ENCODE peak calls at places on chromosomes 2 and 18, in seven cellular contexts. One of them, this sample, is unnamed.

GRCh38 chr2:45344502-45344901 is 266.6 kb downstream of the SRBD1 start:
- DNase-seq in body of pancreas: no peak
- DNase-seq in NCI-H510A: no peak
- DNase-seq in posterior cingulate gyrus: no peak
- DNase-seq in NCI-H2081: no peak
- DNase-seq in RWPE1: no peak
- DNase-seq in NCI-H1105: no peak
- DNase-seq in this sample: no peak

GRCh38 chr18:43893001-43893637 is 615.8 kb upstream of the SYT4 start:
- DNase-seq in body of pancreas: no peak
- DNase-seq in RWPE1: no peak
- DNase-seq in NCI-H2081: no peak
- DNase-seq in NCI-H510A: no peak
- DNase-seq in NCI-H1105: no peak
- DNase-seq in posterior cingulate gyrus: no peak
- DNase-seq in this sample: no peak

GRCh38 chr2:96403481-96403880 is 67.9 kb downstream of the NCAPH start:
- DNase-seq in NCI-H2081: no peak
- DNase-seq in NCI-H510A: no peak
- DNase-seq in body of pancreas: no peak
- DNase-seq in RWPE1: no peak
- DNase-seq in NCI-H1105: no peak
- DNase-seq in posterior cingulate gyrus: no peak
- DNase-seq in this sample: no peak

GRCh38 chr2:3535794-3536681 is 16.7 kb upstream of the ADI1 start:
- DNase-seq in body of pancreas: peak; percentile 51
- DNase-seq in RWPE1: peak; percentile 67
- DNase-seq in NCI-H510A: no peak
- DNase-seq in NCI-H2081: no peak
- DNase-seq in posterior cingulate gyrus: no peak
- DNase-seq in NCI-H1105: no peak
- DNase-seq in this sample: peak; percentile 33

GRCh38 chr2:85312404-85312803 is 15.4 kb downstream of the TGOLN2 start:
- DNase-seq in body of pancreas: no peak
- DNase-seq in NCI-H2081: no peak
- DNase-seq in NCI-H510A: no peak
- DNase-seq in posterior cingulate gyrus: no peak
- DNase-seq in RWPE1: peak; percentile 71
- DNase-seq in NCI-H1105: no peak
- DNase-seq in this sample: no peak

GRCh38 chr2:224357098-224357901 is 44.6 kb downstream of the FAM124B start:
- DNase-seq in RWPE1: peak; percentile 62
- DNase-seq in posterior cingulate gyrus: no peak
- DNase-seq in NCI-H2081: peak; percentile 43
- DNase-seq in NCI-H1105: peak; percentile 29
- DNase-seq in NCI-H510A: peak; percentile 19
- DNase-seq in body of pancreas: peak; percentile 62
- DNase-seq in this sample: peak; percentile 53

GRCh38 chr18:46502444-46502843 is 154.6 kb downstream of the LOXHD1 start:
- DNase-seq in posterior cingulate gyrus: no peak
- DNase-seq in NCI-H1105: no peak
- DNase-seq in body of pancreas: no peak
- DNase-seq in RWPE1: peak; percentile 8
- DNase-seq in NCI-H2081: no peak
- DNase-seq in NCI-H510A: no peak
- DNase-seq in this sample: no peak

GRCh38 chr2:236485519-236485918 is 84.1 kb upstream of the ACKR3 start:
- DNase-seq in NCI-H510A: no peak
- DNase-seq in RWPE1: no peak
- DNase-seq in posterior cingulate gyrus: no peak
- DNase-seq in NCI-H1105: no peak
- DNase-seq in body of pancreas: no peak
- DNase-seq in NCI-H2081: no peak
- DNase-seq in this sample: no peak

GRCh38 chr2:177597759-177598158 is 205.2 kb downstream of the AGPS start:
- DNase-seq in NCI-H2081: no peak
- DNase-seq in NCI-H510A: no peak
- DNase-seq in NCI-H1105: no peak
- DNase-seq in posterior cingulate gyrus: no peak
- DNase-seq in RWPE1: no peak
- DNase-seq in body of pancreas: no peak
- DNase-seq in this sample: no peak

GRCh38 chr2:64846175-64846574 is 143.0 kb upstream of the SLC1A4 start:
- DNase-seq in posterior cingulate gyrus: no peak
- DNase-seq in NCI-H1105: no peak
- DNase-seq in RWPE1: no peak
- DNase-seq in NCI-H2081: no peak
- DNase-seq in NCI-H510A: no peak
- DNase-seq in body of pancreas: no peak
- DNase-seq in this sample: no peak

GRCh38 chr18:48813833-48814489 is 136.8 kb downstream of the SMAD7 start:
- DNase-seq in body of pancreas: no peak
- DNase-seq in NCI-H1105: no peak
- DNase-seq in NCI-H2081: no peak
- DNase-seq in NCI-H510A: no peak
- DNase-seq in posterior cingulate gyrus: no peak
- DNase-seq in RWPE1: no peak
- DNase-seq in this sample: peak; percentile 39

GRCh38 chr2:207869784-207870778 is 100.4 kb upstream of the FZD5 start:
- DNase-seq in posterior cingulate gyrus: no peak
- DNase-seq in NCI-H510A: no peak
- DNase-seq in body of pancreas: peak; percentile 24
- DNase-seq in RWPE1: no peak
- DNase-seq in NCI-H2081: no peak
- DNase-seq in NCI-H1105: no peak
- DNase-seq in this sample: no peak

GRCh38 chr2:176421291-176422050 is 152.2 kb downstream of the MTX2 start:
- DNase-seq in posterior cingulate gyrus: no peak
- DNase-seq in NCI-H1105: no peak
- DNase-seq in body of pancreas: no peak
- DNase-seq in NCI-H510A: no peak
- DNase-seq in RWPE1: no peak
- DNase-seq in NCI-H2081: peak; percentile 14
- DNase-seq in this sample: no peak

GRCh38 chr2:207253946-207254345 is 88.2 kb upstream of the KLF7 start:
- DNase-seq in body of pancreas: no peak
- DNase-seq in posterior cingulate gyrus: no peak
- DNase-seq in RWPE1: peak; percentile 76
- DNase-seq in NCI-H2081: no peak
- DNase-seq in NCI-H1105: no peak
- DNase-seq in NCI-H510A: no peak
- DNase-seq in this sample: no peak

GRCh38 chr2:231294116-231294515 is 95.7 kb downstream of the ARMC9 start:
- DNase-seq in RWPE1: no peak
- DNase-seq in NCI-H2081: no peak
- DNase-seq in body of pancreas: no peak
- DNase-seq in posterior cingulate gyrus: no peak
- DNase-seq in NCI-H1105: no peak
- DNase-seq in NCI-H510A: no peak
- DNase-seq in this sample: no peak

GRCh38 chr2:24049485-24050021 is at the start of gene FKBP1B:
- DNase-seq in RWPE1: peak; percentile 51
- DNase-seq in NCI-H1105: peak; percentile 45
- DNase-seq in NCI-H510A: peak; percentile 75
- DNase-seq in NCI-H2081: peak; percentile 71
- DNase-seq in posterior cingulate gyrus: peak; percentile 26
- DNase-seq in body of pancreas: peak; percentile 50
- DNase-seq in this sample: peak; percentile 80

GRCh38 chr2:206823178-206823577 is 57.8 kb downstream of the FASTKD2 start:
- DNase-seq in RWPE1: no peak
- DNase-seq in NCI-H510A: peak; percentile 26
- DNase-seq in posterior cingulate gyrus: no peak
- DNase-seq in NCI-H2081: no peak
- DNase-seq in body of pancreas: no peak
- DNase-seq in NCI-H1105: no peak
- DNase-seq in this sample: no peak

GRCh38 chr2:122101319-122101718 is 345.9 kb downstream of the TSN start:
- DNase-seq in RWPE1: no peak
- DNase-seq in posterior cingulate gyrus: no peak
- DNase-seq in body of pancreas: no peak
- DNase-seq in NCI-H1105: no peak
- DNase-seq in NCI-H2081: no peak
- DNase-seq in NCI-H510A: no peak
- DNase-seq in this sample: no peak